ENCODE peak calls at places on chromosomes 13 and 19, in six cellular contexts. Y is H1, E is IMR-90, U is SK-N-SH, Z is A549, T is HepG2. R is an unnamed sample.

GRCh38 chr13:37884674-37885073 is 15.1 kb upstream of the TRPC4 start:
- DNase-seq in Y (no peak), E (no peak), U (no peak), Z (no peak), T (no peak), R (no peak)

GRCh38 chr13:34863360-34864135 is 78.5 kb upstream of the NBEA start:
- DNase-seq in Y (no peak), E (peak), U (no peak), Z (peak), T (peak), R (no peak)

GRCh38 chr19:44731081-44731480 is 17.4 kb upstream of the BCL3 start:
- DNase-seq in Y (no peak), E (no peak), U (no peak), Z (no peak), T (no peak), R (no peak)

GRCh38 chr19:29667941-29668340 is 2.7 kb downstream of the PLEKHF1 start:
- DNase-seq in Y (no peak), E (no peak), U (no peak), Z (no peak), T (no peak), R (no peak)

GRCh38 chr19:1626417-1627010 is 21.3 kb upstream of the UQCR11 start:
- DNase-seq in Y (no peak), E (no peak), U (no peak), Z (no peak), T (no peak), R (no peak)

GRCh38 chr13:44842158-44842557 is 147.1 kb downstream of the NUFIP1 start:
- DNase-seq in Y (no peak), E (peak), U (no peak), Z (no peak), T (no peak), R (no peak)

GRCh38 chr19:7265963-7266362 is 28.3 kb downstream of the INSR start:
- DNase-seq in Y (no peak), E (no peak), U (no peak), Z (no peak), T (no peak), R (no peak)

GRCh38 chr19:44847144-44848035 is 1.3 kb downstream of the NECTIN2 start:
- DNase-seq in Y (no peak), E (peak), U (peak), Z (peak), T (peak), R (peak)

GRCh38 chr13:102555914-102556553 is 40.8 kb upstream of the TPP2 start:
- DNase-seq in Y (no peak), E (peak), U (peak), Z (peak), T (peak), R (no peak)

GRCh38 chr13:61664821-61665705 is 249.4 kb upstream of the PCDH20 start:
- DNase-seq in Y (no peak), E (no peak), U (no peak), Z (no peak), T (peak), R (no peak)

GRCh38 chr19:10290876-10291553 is 1.3 kb downstream of the ICAM5 start:
- DNase-seq in Y (no peak), E (peak), U (peak), Z (no peak), T (peak), R (peak)

GRCh38 chr19:55704494-55705245 is 29.6 kb downstream of the EPN1 start:
- DNase-seq in Y (no peak), E (no peak), U (no peak), Z (no peak), T (no peak), R (no peak)

GRCh38 chr19:9782282-9782681 is 13.7 kb upstream of the ZNF846 start:
- DNase-seq in Y (no peak), E (no peak), U (no peak), Z (no peak), T (no peak), R (no peak)

GRCh38 chr13:76816394-76816793 is 69.8 kb downstream of the KCTD12 start:
- DNase-seq in Y (no peak), E (no peak), U (no peak), Z (no peak), T (no peak), R (no peak)

GRCh38 chr13:25905411-25906010 is 146.3 kb downstream of the SHISA2 start:
- DNase-seq in Y (no peak), E (no peak), U (no peak), Z (no peak), T (no peak), R (no peak)

GRCh38 chr19:16897572-16898056 is 8.8 kb downstream of the F2RL3 start:
- DNase-seq in Y (no peak), E (no peak), U (no peak), Z (no peak), T (no peak), R (no peak)

GRCh38 chr19:2064395-2064787 is 13.3 kb upstream of the MKNK2 start:
- DNase-seq in Y (no peak), E (no peak), U (no peak), Z (no peak), T (no peak), R (no peak)

GRCh38 chr13:73335226-73335625 is 276.4 kb downstream of the KLF5 start:
- DNase-seq in Y (no peak), E (peak), U (no peak), Z (peak), T (no peak), R (no peak)

GRCh38 chr13:45231722-45232121 is 30.9 kb upstream of the KCTD4 start:
- DNase-seq in Y (no peak), E (peak), U (peak), Z (no peak), T (no peak), R (no peak)

GRCh38 chr19:36916991-36917390 is 859 bp downstream of the ZNF568 start:
- DNase-seq in Y (no peak), E (peak), U (peak), Z (no peak), T (no peak), R (no peak)

GRCh38 chr13:45500492-45501174 is 35.9 kb downstream of the COG3 start:
- DNase-seq in Y (no peak), E (peak), U (no peak), Z (no peak), T (peak), R (no peak)

GRCh38 chr13:50400930-50401553 is 385.8 kb downstream of the KCNRG start:
- DNase-seq in Y (no peak), E (peak), U (no peak), Z (no peak), T (peak), R (no peak)

GRCh38 chr13:36841411-36841810 is 22.4 kb downstream of the RFXAP start:
- DNase-seq in Y (no peak), E (no peak), U (no peak), Z (no peak), T (no peak), R (no peak)

GRCh38 chr19:58386166-58386575 is 898 bp upstream of the RPS5 start:
- DNase-seq in Y (no peak), E (no peak), U (no peak), Z (no peak), T (no peak), R (no peak)

GRCh38 chr13:46211116-46211515 is 612 bp upstream of the LRRC63 start:
- DNase-seq in Y (no peak), E (no peak), U (peak), Z (no peak), T (no peak), R (no peak)

DNA sequence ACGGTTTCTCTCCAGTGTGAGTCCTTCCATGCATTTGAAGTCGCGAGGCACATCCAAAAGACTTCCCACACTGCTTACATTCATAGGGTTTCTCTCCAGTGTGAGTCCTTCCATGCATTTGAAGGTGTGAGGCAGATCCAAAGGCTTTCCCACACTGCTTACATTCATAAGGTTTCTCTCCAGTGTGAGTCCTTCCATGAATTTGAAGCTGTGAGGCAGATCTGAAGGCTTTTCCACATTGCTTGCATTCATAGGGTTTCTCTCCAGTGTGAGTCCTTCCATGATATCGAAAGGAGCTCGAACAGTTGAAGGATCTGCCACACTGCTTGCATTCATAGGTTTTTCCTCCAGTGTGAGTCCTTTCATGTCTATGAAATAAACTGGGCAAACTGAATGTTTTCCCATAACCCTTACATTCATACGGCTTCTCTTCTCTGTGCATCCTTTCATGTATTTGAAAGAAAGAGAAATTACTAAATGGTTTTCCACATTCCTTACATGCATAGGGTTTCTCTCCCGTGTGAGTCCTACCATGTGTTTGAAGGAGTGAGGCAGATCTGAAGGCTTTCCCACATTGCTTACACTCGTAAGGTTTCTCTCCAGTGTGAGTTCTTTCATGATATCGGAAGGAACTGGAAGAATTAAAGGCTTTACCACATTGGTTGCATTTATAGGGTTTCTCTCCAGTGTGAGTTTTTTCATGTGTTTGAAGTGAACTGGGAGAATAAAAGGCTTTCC is 20.3 kb downstream of the ZNF433 start:
- DNase-seq in Y (no peak), E (no peak), U (no peak), Z (no peak), T (no peak), R (no peak)
- TF ChIP-seq USF2 in Y (no peak), E (no peak), U (no peak), Z (no peak), T (no peak), R (no peak)

DNA sequence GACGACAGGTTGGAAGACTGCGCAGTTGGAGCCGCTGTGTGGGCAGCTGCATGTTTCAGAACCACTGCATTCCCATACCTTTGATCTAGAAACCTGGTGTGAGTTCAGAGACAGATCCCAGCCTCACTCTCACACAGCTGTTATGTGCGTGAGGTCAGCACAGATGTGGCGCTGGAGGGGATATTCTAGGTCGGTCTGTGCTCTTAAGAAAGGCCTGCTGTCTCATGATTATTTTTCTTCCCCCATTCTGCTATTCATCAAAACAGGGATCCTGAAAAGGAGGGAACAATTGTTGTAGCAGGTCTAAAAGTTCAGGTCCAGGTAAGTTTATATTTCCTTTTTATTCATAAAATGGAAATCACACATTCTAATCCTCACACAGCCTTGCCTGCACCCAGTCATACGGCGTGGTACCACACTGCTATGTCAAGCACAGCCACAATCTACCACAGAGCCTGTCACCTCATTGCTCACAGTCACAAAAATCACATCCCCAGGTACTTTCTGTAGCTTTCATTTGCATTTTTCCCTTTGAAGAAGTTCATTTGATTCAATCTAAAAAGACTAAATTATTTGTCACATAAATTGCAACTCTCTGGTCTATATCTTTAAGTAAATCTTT is 846 bp downstream of the ZNF546 start:
- DNase-seq in Y (no peak), E (peak), U (peak), Z (no peak), T (peak), R (no peak)
- TF ChIP-seq USF2 in Y (no peak), E (no peak), U (no peak), Z (no peak), T (no peak), R (no peak)

DNA sequence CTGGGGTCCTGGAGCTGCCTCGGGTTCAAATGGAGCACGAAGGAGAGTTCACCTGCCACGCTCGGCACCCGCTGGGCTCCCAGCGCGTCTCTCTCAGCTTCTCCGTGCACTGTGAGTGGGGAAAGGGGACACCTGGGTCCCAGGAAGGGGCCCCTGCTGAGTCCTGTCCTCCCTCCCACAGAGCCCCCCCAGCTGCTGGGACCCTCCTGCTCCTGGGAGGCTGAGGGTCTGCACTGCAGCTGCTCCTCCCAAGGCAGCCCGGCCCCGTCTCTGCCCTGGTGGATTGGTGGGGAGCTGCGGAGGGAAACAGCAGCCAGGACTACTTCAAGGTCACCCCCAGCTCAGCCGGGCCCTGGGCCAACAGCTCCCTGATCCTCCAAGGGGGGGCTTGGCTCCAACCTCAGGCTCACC is 11.0 kb upstream of the SIGLEC11 start:
- DNase-seq in Y (no peak), E (no peak), U (no peak), Z (no peak), T (no peak), R (no peak)
- TF ChIP-seq USF2 in Y (no peak), E (no peak), U (no peak), Z (no peak), T (no peak), R (no peak)

DNA sequence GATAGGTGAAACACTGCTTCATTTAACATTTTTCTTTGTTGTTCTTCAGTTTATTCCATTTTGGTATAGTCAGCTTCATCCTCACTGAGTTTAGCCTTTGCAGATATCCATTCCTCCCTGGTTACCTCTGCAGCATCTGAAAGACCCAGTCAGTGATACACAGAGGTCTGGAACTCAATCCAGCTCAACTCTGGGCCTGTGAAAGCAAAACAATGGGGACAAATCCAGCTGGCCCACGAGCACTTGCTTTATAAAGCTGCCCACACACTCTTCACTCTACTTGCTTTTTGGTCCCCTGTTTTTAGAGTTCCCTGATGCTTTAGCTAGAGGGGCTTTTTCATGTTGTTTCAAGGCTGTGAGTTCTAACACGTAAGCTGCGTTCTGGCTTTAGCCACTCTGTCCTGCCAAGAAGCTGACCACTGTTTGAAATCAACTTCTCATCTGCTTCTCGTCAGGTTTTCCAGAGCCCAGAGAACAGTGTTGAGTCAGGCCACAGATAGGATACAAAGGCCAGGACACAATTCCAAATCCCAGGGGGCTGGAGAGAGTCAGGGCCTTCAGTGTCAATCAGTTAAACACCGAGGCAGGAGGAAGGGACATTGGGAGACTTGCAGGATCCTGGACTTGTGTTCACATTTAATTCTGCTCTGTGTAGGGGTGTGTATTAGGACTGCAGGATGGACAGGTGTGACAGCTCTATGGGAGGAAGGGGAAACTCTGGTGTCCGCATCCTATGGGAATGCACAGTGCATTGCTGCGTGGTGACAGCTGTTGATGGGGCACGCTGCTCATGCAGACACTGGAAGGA is 83.5 kb upstream of the RNF113B start:
- DNase-seq in Y (no peak), E (no peak), U (peak), Z (no peak), T (no peak), R (no peak)
- TF ChIP-seq USF2 in Y (no peak), E (no peak), U (no peak), Z (no peak), T (no peak), R (no peak)

DNA sequence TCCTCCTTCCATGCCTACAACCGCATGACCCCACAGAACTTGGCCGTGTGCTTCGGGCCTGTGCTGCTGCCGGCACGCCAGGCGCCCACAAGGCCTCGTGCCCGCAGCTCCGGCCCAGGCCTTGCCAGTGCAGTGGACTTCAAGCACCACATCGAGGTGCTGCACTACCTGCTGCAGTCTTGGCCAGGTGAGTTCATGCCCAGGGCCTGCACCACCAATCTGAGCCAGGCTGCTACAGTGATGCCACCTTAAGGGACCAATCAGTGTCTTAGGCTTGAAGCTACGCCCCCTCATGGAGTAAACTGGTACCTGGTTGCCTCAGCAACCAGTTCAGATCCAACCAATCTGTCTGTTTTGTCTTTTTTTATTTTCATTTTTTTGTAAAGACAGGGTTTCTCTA is 5.2 kb downstream of the SYDE1 start:
- DNase-seq in Y (no peak), E (no peak), U (peak), Z (no peak), T (peak), R (peak)
- TF ChIP-seq USF2 in Y (no peak), E (no peak), U (no peak), Z (no peak), T (no peak), R (no peak)

GRCh38 chr19:14114854-14115253 is 2.7 kb downstream of the PRKACA start:
- DNase-seq in Y (no peak), E (no peak), U (peak), Z (peak), T (no peak), R (peak)
- TF ChIP-seq USF2 in Y (no peak), E (no peak), U (no peak), Z (no peak), T (no peak), R (no peak)

R was measured in WTC11.